ENCODE peak calls at places on chromosomes 12 and 14, in four cellular contexts. D is cardiac fibroblast, A is Daoy, S is HFFc6. X is an unnamed sample.

GRCh38 chr12:60152756-60153155 is 556.9 kb downstream of the SLC16A7 start:
- DNase-seq in D (no peak), A (no peak), S (no peak), X (no peak)

GRCh38 chr14:55097894-55098560 is 31.0 kb upstream of the LGALS3 start:
- DNase-seq in D (no peak), A (no peak), S (no peak), X (no peak)

GRCh38 chr14:102822311-102822863 is 45.1 kb downstream of the TRAF3 start:
- DNase-seq in D (no peak), A (no peak), S (no peak), X (no peak)

GRCh38 chr14:105844047-105844630 is 317.8 kb downstream of the TMEM121 start:
- DNase-seq in D (no peak), A (no peak), S (no peak), X (peak)

GRCh38 chr14:59337151-59337611 is 128.0 kb downstream of the GPR135 start:
- DNase-seq in D (peak), A (no peak), S (peak), X (no peak)

GRCh38 chr12:3683670-3684069 is 69.2 kb downstream of the CRACR2A start:
- DNase-seq in D (peak), A (no peak), S (peak), X (no peak)

GRCh38 chr14:90518941-90519256 is 122.1 kb downstream of the CALM1 start:
- DNase-seq in D (peak), A (peak), S (no peak), X (peak)

GRCh38 chr14:67533754-67534085 is 630 bp downstream of the PLEKHH1 start:
- DNase-seq in D (no peak), A (no peak), S (no peak), X (no peak)

GRCh38 chr14:98385851-98386250 is 886.1 kb downstream of the BCL11B start:
- DNase-seq in D (no peak), A (no peak), S (no peak), X (no peak)

GRCh38 chr14:68794856-68795601 is 2.2 kb upstream of the ZFP36L1 start:
- DNase-seq in D (peak), A (peak), S (peak), X (no peak)

X was measured in H9.